ENCODE peak calls at places on chromosomes 4 and X, in eight cellular contexts. One of them, this sample, is unnamed.

GRCh38 chrX:113492895-113493294 is 652.3 kb upstream of the AMOT start:
- DNase-seq in endothelial cell of umbilical vein: no peak
- DNase-seq in K562: no peak
- DNase-seq in H1: no peak
- DNase-seq in GM12878: no peak
- DNase-seq in GM23338: no peak
- DNase-seq in HepG2: no peak
- DNase-seq in SK-N-MC: no peak
- DNase-seq in this sample: no peak

GRCh38 chr4:110049951-110050925 is 137.6 kb downstream of the EGF start:
- DNase-seq in endothelial cell of umbilical vein: peak
- DNase-seq in K562: peak
- DNase-seq in H1: no peak
- DNase-seq in GM12878: peak
- DNase-seq in GM23338: peak
- DNase-seq in HepG2: peak
- DNase-seq in SK-N-MC: no peak
- DNase-seq in this sample: peak

GRCh38 chrX:53266914-53267313 is 14.5 kb downstream of the IQSEC2 start:
- DNase-seq in endothelial cell of umbilical vein: no peak
- DNase-seq in K562: peak
- DNase-seq in H1: no peak
- DNase-seq in GM12878: no peak
- DNase-seq in GM23338: no peak
- DNase-seq in HepG2: no peak
- DNase-seq in SK-N-MC: no peak
- DNase-seq in this sample: no peak

GRCh38 chr4:5045099-5045498 is 6.2 kb upstream of the STK32B start:
- DNase-seq in endothelial cell of umbilical vein: peak
- DNase-seq in K562: no peak
- DNase-seq in H1: no peak
- DNase-seq in GM12878: no peak
- DNase-seq in GM23338: no peak
- DNase-seq in HepG2: no peak
- DNase-seq in SK-N-MC: peak
- DNase-seq in this sample: no peak

GRCh38 chr4:39706829-39707511 is 9.0 kb downstream of the UBE2K start:
- DNase-seq in endothelial cell of umbilical vein: no peak
- DNase-seq in K562: no peak
- DNase-seq in H1: no peak
- DNase-seq in GM12878: no peak
- DNase-seq in GM23338: peak
- DNase-seq in HepG2: no peak
- DNase-seq in SK-N-MC: no peak
- DNase-seq in this sample: no peak

GRCh38 chr4:113957961-113958360 is 21.5 kb downstream of the ARSJ start:
- DNase-seq in endothelial cell of umbilical vein: no peak
- DNase-seq in K562: no peak
- DNase-seq in H1: no peak
- DNase-seq in GM12878: no peak
- DNase-seq in GM23338: peak
- DNase-seq in HepG2: no peak
- DNase-seq in SK-N-MC: peak
- DNase-seq in this sample: no peak

GRCh38 chrX:150429577-150429976 is 66.5 kb downstream of the MAMLD1 start:
- DNase-seq in endothelial cell of umbilical vein: no peak
- DNase-seq in K562: no peak
- DNase-seq in H1: no peak
- DNase-seq in GM12878: no peak
- DNase-seq in GM23338: no peak
- DNase-seq in HepG2: no peak
- DNase-seq in SK-N-MC: no peak
- DNase-seq in this sample: no peak

GRCh38 chr4:175469519-175469918 is 342.5 kb downstream of the GPM6A start:
- DNase-seq in endothelial cell of umbilical vein: no peak
- DNase-seq in K562: no peak
- DNase-seq in H1: peak
- DNase-seq in GM12878: no peak
- DNase-seq in GM23338: no peak
- DNase-seq in HepG2: no peak
- DNase-seq in SK-N-MC: no peak
- DNase-seq in this sample: no peak

GRCh38 chr4:26953361-26953760 is 92.7 kb downstream of the STIM2 start:
- DNase-seq in endothelial cell of umbilical vein: no peak
- DNase-seq in K562: no peak
- DNase-seq in H1: no peak
- DNase-seq in GM12878: no peak
- DNase-seq in GM23338: no peak
- DNase-seq in HepG2: no peak
- DNase-seq in SK-N-MC: no peak
- DNase-seq in this sample: no peak

GRCh38 chrX:154398668-154399526 is 720 bp downstream of the RPL10 start:
- DNase-seq in endothelial cell of umbilical vein: peak
- DNase-seq in K562: peak
- DNase-seq in H1: no peak
- DNase-seq in GM12878: no peak
- DNase-seq in GM23338: peak
- DNase-seq in HepG2: peak
- DNase-seq in SK-N-MC: peak
- DNase-seq in this sample: no peak

GRCh38 chrX:68084765-68085164 is 348.5 kb downstream of the OPHN1 start:
- DNase-seq in endothelial cell of umbilical vein: no peak
- DNase-seq in K562: no peak
- DNase-seq in H1: no peak
- DNase-seq in GM12878: no peak
- DNase-seq in GM23338: no peak
- DNase-seq in HepG2: no peak
- DNase-seq in SK-N-MC: no peak
- DNase-seq in this sample: no peak

GRCh38 chr4:8235224-8235623 is 34.3 kb upstream of the HTRA3 start:
- DNase-seq in endothelial cell of umbilical vein: no peak
- DNase-seq in K562: no peak
- DNase-seq in H1: no peak
- DNase-seq in GM12878: no peak
- DNase-seq in GM23338: no peak
- DNase-seq in HepG2: no peak
- DNase-seq in SK-N-MC: no peak
- DNase-seq in this sample: no peak

GRCh38 chr4:48445704-48446103 is 37.4 kb upstream of the SLC10A4 start:
- DNase-seq in endothelial cell of umbilical vein: peak
- DNase-seq in K562: no peak
- DNase-seq in H1: no peak
- DNase-seq in GM12878: no peak
- DNase-seq in GM23338: peak
- DNase-seq in HepG2: no peak
- DNase-seq in SK-N-MC: no peak
- DNase-seq in this sample: no peak

GRCh38 chr4:74123065-74123728 is 24.2 kb upstream of the CXCL2 start:
- DNase-seq in endothelial cell of umbilical vein: no peak
- DNase-seq in K562: no peak
- DNase-seq in H1: no peak
- DNase-seq in GM12878: no peak
- DNase-seq in GM23338: no peak
- DNase-seq in HepG2: peak
- DNase-seq in SK-N-MC: peak
- DNase-seq in this sample: no peak

GRCh38 chr4:8222609-8223391 is 23.7 kb downstream of the SH3TC1 start:
- DNase-seq in endothelial cell of umbilical vein: no peak
- DNase-seq in K562: no peak
- DNase-seq in H1: no peak
- DNase-seq in GM12878: no peak
- DNase-seq in GM23338: no peak
- DNase-seq in HepG2: no peak
- DNase-seq in SK-N-MC: no peak
- DNase-seq in this sample: no peak

GRCh38 chr4:145937021-145937861 is 1.4 kb downstream of the ZNF827 start:
- DNase-seq in endothelial cell of umbilical vein: peak
- DNase-seq in K562: peak
- DNase-seq in H1: no peak
- DNase-seq in GM12878: no peak
- DNase-seq in GM23338: peak
- DNase-seq in HepG2: no peak
- DNase-seq in SK-N-MC: no peak
- DNase-seq in this sample: no peak
- TF ChIP-seq POLR2AphosphoS5 in endothelial cell of umbilical vein: no peak
- TF ChIP-seq POLR2AphosphoS5 in K562: no peak
- TF ChIP-seq POLR2AphosphoS5 in H1: peak
- TF ChIP-seq POLR2AphosphoS5 in GM12878: no peak
- TF ChIP-seq POLR2AphosphoS5 in GM23338: peak
- TF ChIP-seq POLR2AphosphoS5 in HepG2: no peak
- TF ChIP-seq POLR2AphosphoS5 in SK-N-MC: peak
- TF ChIP-seq POLR2AphosphoS5 in this sample: peak

DNA sequence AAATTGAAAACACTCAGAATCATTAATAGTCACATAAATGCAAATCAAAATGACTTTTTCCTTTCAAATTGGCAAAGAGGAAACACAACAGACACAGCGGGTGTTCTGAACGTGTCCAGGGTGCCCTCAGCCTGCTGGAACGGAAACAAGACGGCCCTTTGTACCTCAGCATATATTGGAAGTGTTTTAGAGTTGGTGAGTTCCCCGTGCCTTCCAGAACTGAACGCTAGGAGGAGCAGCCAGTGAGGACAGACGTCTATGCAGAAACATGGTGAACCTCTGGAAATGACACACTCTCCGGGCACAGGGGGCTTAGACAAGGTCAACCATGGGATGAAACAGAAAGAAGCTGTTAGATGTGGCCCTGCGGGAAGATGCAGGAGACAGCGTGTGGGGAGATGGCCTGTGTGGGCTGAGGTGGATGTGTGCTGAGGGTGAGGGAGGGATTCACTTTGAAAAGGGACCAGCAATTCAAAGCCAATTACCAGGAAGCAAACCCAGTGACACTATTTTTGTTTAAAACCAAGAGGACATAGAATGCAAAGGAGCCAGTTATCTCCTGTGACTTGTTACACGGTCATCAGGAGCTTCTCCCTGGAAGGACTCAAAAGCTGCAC is 40.4 kb downstream of the RNF212 start:
- DNase-seq in endothelial cell of umbilical vein: peak
- DNase-seq in K562: peak
- DNase-seq in H1: no peak
- DNase-seq in GM12878: no peak
- DNase-seq in GM23338: peak
- DNase-seq in HepG2: peak
- DNase-seq in SK-N-MC: no peak
- DNase-seq in this sample: peak
- TF ChIP-seq EZH2 in endothelial cell of umbilical vein: no peak
- TF ChIP-seq EZH2 in K562: no peak
- TF ChIP-seq EZH2 in H1: no peak
- TF ChIP-seq EZH2 in GM12878: no peak
- TF ChIP-seq EZH2 in GM23338: no peak
- TF ChIP-seq EZH2 in HepG2: no peak
- TF ChIP-seq EZH2 in SK-N-MC: no peak
- TF ChIP-seq EZH2 in this sample: no peak

GRCh38 chrX:23435575-23435974 is 100.9 kb downstream of the PTCHD1 start:
- DNase-seq in endothelial cell of umbilical vein: no peak
- DNase-seq in K562: no peak
- DNase-seq in H1: no peak
- DNase-seq in GM12878: no peak
- DNase-seq in GM23338: peak
- DNase-seq in HepG2: no peak
- DNase-seq in SK-N-MC: no peak
- DNase-seq in this sample: no peak

GRCh38 chrX:23436875-23437274 is 102.2 kb downstream of the PTCHD1 start:
- DNase-seq in endothelial cell of umbilical vein: no peak
- DNase-seq in K562: no peak
- DNase-seq in H1: peak
- DNase-seq in GM12878: no peak
- DNase-seq in GM23338: peak
- DNase-seq in HepG2: no peak
- DNase-seq in SK-N-MC: no peak
- DNase-seq in this sample: no peak

GRCh38 chrX:23435108-23435507 is 100.5 kb downstream of the PTCHD1 start:
- DNase-seq in endothelial cell of umbilical vein: no peak
- DNase-seq in K562: no peak
- DNase-seq in H1: no peak
- DNase-seq in GM12878: no peak
- DNase-seq in GM23338: no peak
- DNase-seq in HepG2: no peak
- DNase-seq in SK-N-MC: no peak
- DNase-seq in this sample: no peak

DNA sequence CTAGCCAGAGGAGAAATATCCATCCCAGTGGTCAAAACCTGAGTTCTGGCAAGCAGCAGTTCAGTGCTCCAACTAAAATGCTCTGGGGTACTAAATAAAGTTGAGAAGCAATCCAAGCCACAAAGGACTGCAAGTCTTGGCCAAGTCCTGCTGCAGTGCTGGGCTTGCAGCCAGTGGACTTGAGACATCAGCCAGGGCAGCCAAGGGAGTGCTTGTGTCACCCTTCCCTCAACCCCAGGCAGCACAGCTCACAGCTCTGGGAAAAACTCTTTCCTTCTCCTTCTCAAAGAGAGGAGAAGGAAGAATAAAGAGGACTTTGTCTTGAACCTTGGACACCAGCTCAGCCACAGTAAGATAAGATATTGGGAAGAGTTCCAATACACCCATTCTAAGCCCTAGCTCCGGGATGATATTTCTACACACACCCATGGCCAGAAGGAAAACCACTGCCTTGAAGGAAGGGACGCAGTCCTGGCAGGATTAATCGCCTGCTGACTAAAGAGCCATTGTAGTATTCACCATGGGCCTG is 99.8 kb downstream of the PTCHD1 start:
- DNase-seq in endothelial cell of umbilical vein: no peak
- DNase-seq in K562: no peak
- DNase-seq in H1: no peak
- DNase-seq in GM12878: no peak
- DNase-seq in GM23338: no peak
- DNase-seq in HepG2: no peak
- DNase-seq in SK-N-MC: no peak
- DNase-seq in this sample: no peak
- TF ChIP-seq POLR2AphosphoS5 in endothelial cell of umbilical vein: no peak
- TF ChIP-seq POLR2AphosphoS5 in K562: no peak
- TF ChIP-seq POLR2AphosphoS5 in H1: no peak
- TF ChIP-seq POLR2AphosphoS5 in GM12878: no peak
- TF ChIP-seq POLR2AphosphoS5 in GM23338: no peak
- TF ChIP-seq POLR2AphosphoS5 in HepG2: no peak
- TF ChIP-seq POLR2AphosphoS5 in SK-N-MC: no peak
- TF ChIP-seq POLR2AphosphoS5 in this sample: no peak

DNA sequence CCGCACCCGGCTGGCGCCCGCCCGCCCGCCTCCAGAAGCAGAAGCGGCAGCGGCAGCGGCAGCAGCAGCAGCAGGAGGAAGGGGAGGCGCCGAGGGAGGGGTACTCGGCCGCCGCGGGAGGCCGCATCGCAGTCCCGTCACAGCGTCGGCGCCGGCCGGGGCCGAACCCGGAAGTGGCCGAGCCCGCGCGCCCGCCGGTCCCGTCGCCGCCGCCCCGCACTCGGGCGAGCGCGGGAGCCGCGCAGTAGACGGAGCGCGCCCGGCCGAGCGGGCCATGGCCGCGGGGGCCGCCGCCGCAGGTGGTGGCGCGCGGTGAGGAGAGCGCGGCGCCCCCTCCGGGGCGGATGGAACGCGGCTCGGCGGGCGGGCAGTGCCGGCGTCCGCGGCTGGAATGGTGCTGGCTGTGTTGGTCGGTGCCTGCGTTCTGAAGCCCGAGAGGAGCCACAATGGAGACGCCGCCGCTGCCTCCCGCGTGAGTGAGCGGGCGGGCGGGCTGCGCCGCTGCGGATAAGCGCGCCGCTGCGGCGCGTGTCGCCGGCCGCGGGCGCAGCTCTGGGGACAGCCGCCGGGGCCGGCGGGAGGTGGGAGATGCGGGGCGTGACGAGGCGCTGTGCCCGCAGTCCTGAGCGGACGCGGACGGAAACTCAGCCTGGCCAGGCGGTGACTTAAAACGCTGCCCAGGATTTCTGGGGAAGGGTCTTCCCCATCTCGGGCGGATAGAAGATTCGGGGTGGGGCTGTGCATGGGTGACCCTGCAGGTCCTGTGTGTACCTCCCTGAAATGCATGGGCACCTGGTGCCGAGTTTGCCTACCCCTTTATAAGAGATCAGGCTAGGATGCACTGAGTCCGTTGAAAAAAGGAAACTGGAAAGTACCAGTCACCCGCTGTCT is at the start of gene KLHL2:
- DNase-seq in endothelial cell of umbilical vein: peak
- DNase-seq in K562: peak
- DNase-seq in H1: no peak
- DNase-seq in GM12878: no peak
- DNase-seq in GM23338: peak
- DNase-seq in HepG2: peak
- DNase-seq in SK-N-MC: no peak
- DNase-seq in this sample: no peak
- TF ChIP-seq EZH2 in endothelial cell of umbilical vein: no peak
- TF ChIP-seq EZH2 in K562: no peak
- TF ChIP-seq EZH2 in H1: no peak
- TF ChIP-seq EZH2 in GM12878: no peak
- TF ChIP-seq EZH2 in GM23338: no peak
- TF ChIP-seq EZH2 in HepG2: no peak
- TF ChIP-seq EZH2 in SK-N-MC: no peak
- TF ChIP-seq EZH2 in this sample: no peak

This sample was measured in HCT116.